ENCODE peak calls at places on chromosomes 4 and X, in nine cellular contexts. Y is OCI-LY7; O is CD8-positive, alpha-beta memory T cell; N is psoas muscle; L is heart left ventricle; M is A549; J is tibial artery; E is PC-3; D is CD8-positive, alpha-beta T cell. H is an unnamed sample.

GRCh38 chr4:1192091-1192492 is 19.7 kb upstream of the SPON2 start:
- DNase-seq in Y (no peak), O (no peak), N (peak), L (peak), M (peak), J (peak), E (peak), D (no peak), H (peak)

GRCh38 chrX:110395877-110396276 is 37.2 kb downstream of the RTL9 start:
- DNase-seq in Y (no peak), O (no peak), N (no peak), L (no peak), M (no peak), J (no peak), E (peak), D (no peak), H (peak)

GRCh38 chr4:117801756-117802155 is 232.5 kb upstream of the NDST3 start:
- DNase-seq in Y (no peak), O (no peak), N (no peak), L (no peak), M (no peak), J (no peak), E (no peak), D (no peak), H (no peak)

GRCh38 chr4:10605746-10606482 is 78.7 kb downstream of the CLNK start:
- DNase-seq in Y (no peak), O (no peak), N (no peak), L (no peak), M (no peak), J (no peak), E (peak), D (no peak), H (peak)

GRCh38 chr4:74311696-74312313 is 3.5 kb downstream of the EPGN start:
- DNase-seq in Y (peak), O (no peak), N (no peak), L (no peak), M (peak), J (no peak), E (peak), D (peak), H (peak)

GRCh38 chr4:22356996-22357596 is 158.8 kb downstream of the ADGRA3 start:
- DNase-seq in Y (no peak), O (no peak), N (no peak), L (no peak), M (no peak), J (no peak), E (peak), D (no peak), H (peak)

GRCh38 chr4:151644625-151645024 is 116.2 kb downstream of the GATB start:
- DNase-seq in Y (peak), O (no peak), N (no peak), L (no peak), M (no peak), J (no peak), E (peak), D (no peak), H (no peak)

GRCh38 chr4:157221895-157222763 is 1.6 kb downstream of the GRIA2 start:
- DNase-seq in Y (no peak), O (no peak), N (no peak), L (no peak), M (no peak), J (peak), E (no peak), D (no peak), H (no peak)

GRCh38 chr4:1316537-1317168 is 27.0 kb downstream of the MAEA start:
- DNase-seq in Y (no peak), O (no peak), N (peak), L (no peak), M (no peak), J (no peak), E (no peak), D (no peak), H (no peak)

GRCh38 chrX:48475295-48475694 is 704 bp upstream of the FTSJ1 start:
- DNase-seq in Y (peak), O (no peak), N (no peak), L (no peak), M (no peak), J (no peak), E (no peak), D (no peak), H (no peak)
- H3K4me3 ChIP-seq in Y (peak), O (peak), N (peak), L (peak), M (peak), J (peak), E (peak), D (peak), H (peak)

DNA sequence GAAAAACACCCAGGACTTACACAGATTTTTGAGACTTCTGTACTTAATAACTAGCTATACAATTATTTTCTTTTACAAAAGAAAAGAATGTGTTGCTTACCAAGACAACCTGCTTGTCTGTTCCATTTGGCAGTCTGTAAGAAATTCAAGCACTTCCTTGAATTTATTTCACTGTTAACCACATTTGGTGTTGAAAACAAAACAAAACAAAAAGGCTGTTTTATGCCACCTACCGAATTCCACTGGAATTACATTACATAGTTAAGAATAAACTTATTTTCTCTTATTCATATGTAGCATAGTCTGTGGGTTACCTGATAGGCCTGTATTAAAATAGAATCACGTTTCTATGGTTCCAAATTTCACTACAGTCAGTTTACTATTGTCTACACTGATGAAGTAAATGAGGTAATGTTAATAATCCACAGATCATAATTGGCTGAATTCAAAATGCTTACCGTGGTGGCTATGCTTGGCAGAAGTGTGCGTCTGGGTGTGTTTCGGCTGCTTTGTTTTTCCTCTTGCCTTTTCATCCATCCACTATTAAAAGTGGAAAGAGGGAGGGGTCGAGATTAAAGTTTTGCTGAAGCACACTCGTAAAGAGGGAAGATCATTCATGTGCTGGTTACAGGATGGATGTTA is at the start of gene TLR1:
- DNase-seq in Y (peak), O (peak), N (no peak), L (no peak), M (no peak), J (no peak), E (peak), D (no peak), H (peak)
- H3K4me3 ChIP-seq in Y (peak), O (peak), N (peak), L (peak), M (no peak), J (peak), E (no peak), D (peak), H (no peak)

GRCh38 chrX:13401724-13402123 is 81.9 kb upstream of the ATXN3L start:
- DNase-seq in Y (no peak), O (no peak), N (no peak), L (no peak), M (no peak), J (no peak), E (no peak), D (no peak), H (no peak)
- H3K4me3 ChIP-seq in Y (no peak), O (no peak), N (no peak), L (no peak), M (no peak), J (no peak), E (no peak), D (no peak), H (no peak)

DNA sequence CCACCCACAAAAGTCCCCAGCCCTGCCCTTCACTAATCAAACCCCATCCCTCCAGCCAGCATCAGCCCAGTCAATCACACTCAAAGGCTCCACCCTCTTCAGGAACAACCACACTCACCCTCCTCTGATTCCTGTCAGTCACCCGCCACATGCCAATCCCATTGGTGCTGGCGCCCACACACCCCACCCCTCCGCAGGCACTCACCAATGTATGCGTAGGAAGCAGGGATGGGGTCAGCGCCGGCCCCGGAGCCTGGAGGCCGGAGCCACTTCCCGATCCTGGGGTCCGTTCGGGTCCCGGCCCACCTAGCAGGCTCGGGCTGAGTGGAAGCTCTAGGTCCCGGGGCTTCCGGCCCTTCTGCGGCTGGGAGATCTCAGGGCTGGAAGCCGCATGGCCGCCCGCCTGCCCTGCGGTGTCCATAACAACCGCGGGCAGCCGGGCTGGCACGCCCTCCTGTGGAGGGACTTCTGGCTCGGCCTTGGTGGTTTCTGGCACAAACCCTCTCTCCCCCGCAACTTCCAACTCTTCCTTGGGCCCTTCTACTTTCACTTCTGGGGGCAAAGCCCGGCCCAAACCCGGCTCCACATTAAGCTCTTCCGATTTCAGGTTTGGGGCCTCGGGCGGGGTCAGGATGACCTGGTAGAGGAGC is 7.9 kb upstream of the CFP start:
- DNase-seq in Y (no peak), O (no peak), N (peak), L (peak), M (no peak), J (peak), E (no peak), D (no peak), H (no peak)
- H3K4me3 ChIP-seq in Y (no peak), O (no peak), N (peak), L (peak), M (no peak), J (no peak), E (no peak), D (no peak), H (no peak)

GRCh38 chrX:38220936-38221386 is 290 bp upstream of the SRPX start:
- DNase-seq in Y (no peak), O (no peak), N (peak), L (peak), M (no peak), J (no peak), E (no peak), D (no peak), H (no peak)

GRCh38 chrX:38221391-38221929 is 789 bp upstream of the SRPX start:
- DNase-seq in Y (no peak), O (no peak), N (no peak), L (no peak), M (no peak), J (no peak), E (no peak), D (no peak), H (no peak)

GRCh38 chrX:38224160-38224559 is 3.5 kb upstream of the SRPX start:
- DNase-seq in Y (no peak), O (no peak), N (no peak), L (no peak), M (no peak), J (no peak), E (no peak), D (no peak), H (no peak)

GRCh38 chrX:38216642-38217041 is 4.0 kb downstream of the SRPX start:
- DNase-seq in Y (no peak), O (no peak), N (no peak), L (no peak), M (no peak), J (no peak), E (no peak), D (no peak), H (no peak)

DNA sequence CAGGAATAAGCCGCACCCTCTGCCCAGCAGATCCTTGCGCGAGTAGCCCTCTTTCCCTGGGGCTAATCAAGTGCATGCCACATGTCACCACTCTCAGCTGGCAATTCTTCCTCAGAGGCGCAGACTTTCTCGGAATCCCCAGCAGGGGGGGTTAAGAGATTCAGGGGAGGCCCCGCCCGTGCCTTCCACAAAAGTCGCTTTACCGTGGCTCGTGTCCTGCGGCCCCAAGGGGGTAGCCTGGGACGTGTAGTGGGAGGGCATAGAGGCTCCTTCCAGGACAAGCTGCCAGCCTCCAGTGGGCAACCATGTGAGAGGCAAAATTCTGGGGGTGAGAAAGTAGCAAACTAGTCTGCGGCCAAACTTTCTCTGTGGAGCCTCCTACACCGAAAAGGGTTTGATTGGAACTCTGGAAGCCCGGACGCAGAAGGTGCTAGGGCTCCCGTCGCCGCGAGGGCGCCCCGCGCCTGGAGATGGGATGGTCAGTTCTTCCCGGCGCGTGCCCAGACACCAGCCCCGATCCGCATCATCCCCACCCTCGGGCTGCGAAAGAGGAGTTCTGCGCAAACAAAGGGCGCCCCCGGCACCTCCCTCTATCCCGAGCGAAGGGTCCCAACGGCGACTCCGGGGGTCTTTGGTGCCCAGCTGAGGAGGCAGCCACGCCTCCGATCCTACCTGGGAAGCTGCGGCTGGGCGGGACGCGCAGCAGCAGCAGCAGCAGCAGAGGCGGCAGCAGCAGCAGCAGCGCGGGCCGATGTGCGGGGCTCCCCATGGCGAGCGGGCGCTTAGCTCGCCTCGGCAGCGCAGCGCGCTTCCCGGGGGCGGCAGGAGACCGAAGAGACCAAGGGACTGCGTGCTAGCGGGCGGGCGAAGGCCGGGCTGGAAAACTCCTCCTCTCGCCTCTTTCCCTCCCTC is at the start of gene SRPX:
- DNase-seq in Y (no peak), O (no peak), N (peak), L (peak), M (peak), J (peak), E (peak), D (no peak), H (peak)
- H3K4me3 ChIP-seq in Y (no peak), O (no peak), N (peak), L (peak), M (peak), J (peak), E (peak), D (no peak), H (peak)

GRCh38 chr4:184450045-184450444 is 24.3 kb downstream of the IRF2 start:
- DNase-seq in Y (no peak), O (no peak), N (no peak), L (no peak), M (no peak), J (no peak), E (peak), D (no peak), H (peak)

GRCh38 chr4:184447664-184448063 is 26.7 kb downstream of the IRF2 start:
- DNase-seq in Y (no peak), O (no peak), N (no peak), L (no peak), M (no peak), J (no peak), E (no peak), D (no peak), H (no peak)

GRCh38 chr4:184446132-184446531 is 28.2 kb downstream of the IRF2 start:
- DNase-seq in Y (no peak), O (no peak), N (no peak), L (no peak), M (no peak), J (no peak), E (no peak), D (no peak), H (no peak)

GRCh38 chr4:184450743-184451142 is 23.6 kb downstream of the IRF2 start:
- DNase-seq in Y (no peak), O (no peak), N (no peak), L (no peak), M (no peak), J (no peak), E (no peak), D (no peak), H (no peak)

DNA sequence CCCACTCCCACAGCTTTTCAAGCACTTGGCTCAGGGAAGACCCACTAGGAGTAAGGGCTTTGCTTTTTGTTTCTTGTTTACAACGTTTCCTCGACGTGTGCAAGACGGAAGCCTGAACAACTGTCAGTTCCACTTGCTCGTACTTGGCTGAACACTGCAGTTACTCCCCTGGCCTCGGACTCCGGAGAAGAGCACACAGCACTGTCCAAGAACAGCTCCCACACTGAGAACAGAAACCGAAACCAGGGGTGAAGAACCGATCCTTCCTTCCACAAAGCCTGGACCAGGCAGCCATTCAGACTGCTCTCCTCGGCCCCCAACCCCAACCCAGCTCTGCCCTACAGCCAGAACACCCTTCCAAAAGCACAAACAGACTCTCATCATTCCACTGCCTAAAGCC is 25.5 kb downstream of the IRF2 start:
- DNase-seq in Y (no peak), O (no peak), N (peak), L (peak), M (no peak), J (no peak), E (no peak), D (no peak), H (peak)
- H3K4me3 ChIP-seq in Y (no peak), O (no peak), N (peak), L (peak), M (no peak), J (peak), E (no peak), D (peak), H (peak)

DNA sequence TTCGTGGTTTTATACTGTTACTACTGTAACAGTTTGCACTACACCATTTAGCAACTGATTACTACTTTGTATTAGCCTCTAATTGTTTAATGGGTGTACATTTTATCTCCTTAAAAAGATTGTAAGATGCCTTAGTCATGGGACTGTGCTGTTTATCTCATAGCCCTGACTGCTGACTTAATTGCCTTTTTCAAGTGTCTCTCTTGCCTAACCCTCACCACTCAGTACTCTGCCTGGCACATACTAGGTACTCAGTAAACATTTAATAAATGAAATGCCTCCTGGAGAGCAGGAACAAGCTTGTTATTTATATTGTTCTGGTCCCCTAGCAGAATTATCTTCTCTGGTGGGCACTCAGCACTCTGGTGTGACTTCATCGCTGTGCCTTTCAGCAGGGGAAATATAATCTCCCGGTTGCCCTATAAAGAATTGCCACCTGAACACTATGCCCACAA is 1.7 kb upstream of the STIM2 start:
- DNase-seq in Y (peak), O (no peak), N (no peak), L (no peak), M (no peak), J (no peak), E (no peak), D (no peak), H (no peak)
- H3K4me3 ChIP-seq in Y (peak), O (no peak), N (peak), L (peak), M (peak), J (no peak), E (peak), D (no peak), H (peak)

GRCh38 chr4:41644288-41644914 is 104.1 kb downstream of the PHOX2B start:
- DNase-seq in Y (no peak), O (no peak), N (peak), L (peak), M (no peak), J (peak), E (no peak), D (no peak), H (no peak)
- H3K4me3 ChIP-seq in Y (no peak), O (no peak), N (peak), L (peak), M (no peak), J (peak), E (no peak), D (no peak), H (no peak)

DNA sequence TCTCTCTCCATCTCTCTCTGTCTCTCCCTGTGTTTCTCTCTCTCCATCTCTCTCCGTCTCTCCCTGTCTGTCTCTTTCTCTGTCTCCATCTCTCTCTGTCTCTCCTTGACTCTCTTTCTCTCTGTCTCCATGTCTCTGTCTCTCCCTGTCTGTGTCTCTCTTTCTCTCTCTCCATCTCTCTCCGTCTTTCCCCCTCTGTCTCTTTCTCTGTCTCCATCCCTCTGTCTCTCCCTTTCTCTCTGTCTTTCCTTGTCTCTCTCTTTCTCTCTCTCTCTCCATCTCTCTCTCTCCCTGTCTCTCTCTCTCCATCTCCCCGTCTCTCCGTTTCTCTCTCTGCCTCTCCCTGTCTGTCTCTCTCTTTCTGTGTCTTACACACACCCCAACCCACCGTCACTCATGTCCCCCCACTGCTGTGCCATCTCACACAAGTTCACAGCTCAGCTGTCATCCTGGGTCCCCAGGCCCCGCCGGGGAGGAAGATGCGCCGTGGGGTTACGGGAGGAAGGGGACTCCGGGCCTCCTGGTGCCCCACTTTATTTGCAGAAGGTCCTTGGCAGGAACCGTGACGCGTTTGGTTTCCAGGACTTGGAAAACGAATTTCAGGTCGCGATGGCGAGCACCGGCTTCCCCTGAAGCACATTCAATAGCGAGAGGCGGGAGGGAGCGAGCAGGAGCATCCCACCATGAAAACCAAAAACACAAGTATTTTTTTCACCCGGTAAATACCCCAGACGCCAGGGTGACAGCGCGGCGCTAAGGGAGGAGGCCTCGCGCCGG is 1.2 kb upstream of the SHOX start:
- DNase-seq in Y (no peak), O (no peak), N (no peak), L (no peak), M (no peak), J (no peak), E (no peak), D (no peak), H (no peak)
- H3K4me3 ChIP-seq in Y (no peak), O (no peak), N (no peak), L (no peak), M (no peak), J (peak), E (no peak), D (no peak), H (no peak)

GRCh38 chrX:40145670-40146470 is 48.1 kb upstream of the BCOR start:
- DNase-seq in Y (no peak), O (no peak), N (no peak), L (no peak), M (no peak), J (no peak), E (no peak), D (no peak), H (no peak)
- H3K4me3 ChIP-seq in Y (peak), O (no peak), N (peak), L (peak), M (peak), J (peak), E (peak), D (peak), H (peak)